ENCODE peak calls at places on chromosomes 6 and 20, in seven cellular contexts. P is spleen, K is ascending aorta, Y is tibial nerve, E is K562, J is psoas muscle, S is right atrium auricular region. T is an unnamed sample.

GRCh38 chr20:2380601-2381000 is at the start of gene TGM6:
- DNase-seq in K (no peak), Y (no peak), P (no peak), J (no peak), S (no peak), E (no peak), T (no peak)

GRCh38 chr6:131281471-131282270 is 146.4 kb downstream of the AKAP7 start:
- DNase-seq in P (peak; percentile 92), J (peak; percentile 51), E (no peak), S (no peak), K (peak; percentile 65), Y (peak; percentile 43), T (peak; percentile 42)

GRCh38 chr6:155349129-155349528 is 34.8 kb upstream of the TFB1M start:
- DNase-seq in K (no peak), Y (no peak), J (no peak), S (no peak), E (no peak), P (no peak), T (no peak)

GRCh38 chr6:140921366-140922226 is 1211.1 kb upstream of the GJE1 start:
- DNase-seq in E (peak; percentile 33), S (no peak), J (no peak), K (no peak), P (no peak), Y (no peak), T (no peak)

GRCh38 chr20:8646716-8647115 is 422.2 kb upstream of the PLCB4 start:
- DNase-seq in E (no peak), K (no peak), P (no peak), S (no peak), Y (no peak), J (no peak), T (no peak)

GRCh38 chr20:14929388-14929787 is 592.0 kb upstream of the FLRT3 start:
- DNase-seq in S (no peak), J (no peak), E (no peak), K (no peak), P (no peak), Y (no peak), T (no peak)

GRCh38 chr20:63590218-63591146 is 16.4 kb upstream of the HELZ2 start:
- DNase-seq in S (no peak), J (no peak), E (no peak), Y (no peak), K (no peak), P (no peak), T (peak; percentile 63)

GRCh38 chr6:41021832-41022231 is 17.2 kb downstream of the UNC5CL start:
- DNase-seq in S (no peak), P (no peak), E (peak; percentile 36), Y (no peak), K (no peak), J (no peak), T (no peak)

GRCh38 chr6:26155066-26155925 is 68.1 kb downstream of the HFE start:
- DNase-seq in S (no peak), P (no peak), Y (peak; percentile 71), K (no peak), J (peak; percentile 74), E (peak; percentile 53), T (no peak)

GRCh38 chr6:154696661-154697060 is 36.6 kb upstream of the SCAF8 start:
- DNase-seq in E (no peak), P (no peak), K (no peak), S (no peak), J (no peak), Y (no peak), T (no peak)

GRCh38 chr6:83838727-83839126 is 14.4 kb upstream of the RIPPLY2 start:
- DNase-seq in P (no peak), J (no peak), Y (no peak), E (no peak), S (no peak), K (no peak), T (no peak)

GRCh38 chr6:33437666-33438065 is 16.7 kb upstream of the ZBTB9 start:
- DNase-seq in E (no peak), P (no peak), S (no peak), Y (no peak), K (no peak), J (no peak), T (no peak)

GRCh38 chr6:45212976-45213375 is 115.2 kb upstream of the RUNX2 start:
- DNase-seq in E (no peak), P (no peak), J (no peak), K (no peak), Y (no peak), S (no peak), T (no peak)

GRCh38 chr6:46538800-46539199 is 47.6 kb upstream of the RCAN2 start:
- DNase-seq in E (no peak), K (no peak), J (no peak), P (no peak), S (no peak), Y (no peak), T (no peak)

GRCh38 chr6:143337201-143337949 is 113.1 kb downstream of the ADAT2 start:
- DNase-seq in S (no peak), Y (no peak), J (peak; percentile 51), K (no peak), E (peak; percentile 78), P (peak; percentile 80), T (peak; percentile 36)

GRCh38 chr6:42030585-42031506 is 19.5 kb upstream of the TAF8 start:
- DNase-seq in K (no peak), S (no peak), E (peak; percentile 92), P (peak; percentile 72), J (peak; percentile 64), Y (no peak), T (no peak)

GRCh38 chr20:18443841-18444240 is 23.0 kb downstream of the DZANK1 start:
- DNase-seq in J (no peak), K (no peak), S (no peak), Y (no peak), P (no peak), E (no peak), T (no peak)

GRCh38 chr20:50676888-50677287 is 14.5 kb downstream of the RIPOR3 start:
- DNase-seq in S (no peak), E (no peak), K (no peak), P (no peak), J (no peak), Y (no peak), T (no peak)

GRCh38 chr6:159691963-159692287 is 1.1 kb downstream of the SOD2 start:
- DNase-seq in S (no peak), J (no peak), P (peak; percentile 77), Y (no peak), K (no peak), E (peak; percentile 33), T (no peak)

GRCh38 chr6:159686697-159687096 is 6.3 kb downstream of the SOD2 start:
- DNase-seq in Y (no peak), P (no peak), J (no peak), E (no peak), S (no peak), K (no peak), T (no peak)

GRCh38 chr6:159691133-159691962 is 1.7 kb downstream of the SOD2 start:
- DNase-seq in K (no peak), Y (peak; percentile 87), E (peak; percentile 70), P (no peak), J (no peak), S (no peak), T (no peak)

GRCh38 chr6:159692303-159693127 is 526 bp downstream of the SOD2 start:
- DNase-seq in S (peak; percentile 66), J (peak; percentile 66), Y (peak; percentile 49), P (peak; percentile 93), E (peak; percentile 67), K (peak; percentile 80), T (peak; percentile 89)

GRCh38 chr6:159688977-159689376 is 4.1 kb downstream of the SOD2 start:
- DNase-seq in Y (no peak), S (no peak), J (no peak), P (no peak), K (no peak), E (no peak), T (peak; percentile 79)
- H3K27ac ChIP-seq in Y (peak overlapping the region; percentile 20), S (no peak overlapping the region), J (peak overlapping the region; percentile 97), P (no peak overlapping the region), K (no peak overlapping the region), E (no peak overlapping the region), T (peak overlapping the region; percentile 98)

DNA sequence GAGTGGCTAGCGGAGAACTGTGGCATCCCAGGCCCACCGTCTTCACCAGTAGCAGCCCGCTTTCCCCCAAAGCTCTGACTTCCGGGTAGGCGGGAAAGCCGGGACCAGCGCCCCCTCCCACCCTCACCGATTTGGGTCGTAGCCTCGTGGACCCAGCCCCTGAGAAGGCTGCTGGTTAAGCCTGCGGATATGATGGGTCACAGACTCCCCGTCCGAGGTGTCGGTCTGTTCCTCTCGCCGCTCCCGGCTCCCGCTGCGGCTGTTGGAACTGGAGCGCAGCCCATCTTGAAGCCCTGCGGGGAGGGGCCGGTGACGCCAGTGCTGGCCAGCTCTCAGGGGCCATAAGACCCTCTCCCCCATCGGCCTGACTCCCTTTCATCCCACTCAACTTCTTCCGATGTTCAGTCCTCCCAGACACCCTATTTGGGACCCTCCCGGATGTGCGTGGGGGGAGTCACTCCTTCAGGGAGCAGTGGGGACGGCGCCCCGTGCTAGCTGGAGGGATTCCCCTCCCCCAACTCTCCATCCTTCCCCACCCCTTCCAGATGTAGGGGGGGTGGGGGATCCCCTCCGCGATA is 772 bp downstream of the GNL1 start:
- DNase-seq in K (peak; percentile 80), J (peak; percentile 75), Y (peak; percentile 20), E (peak; percentile 67), S (peak; percentile 65), P (peak; percentile 88), T (peak; percentile 55)
- TF ChIP-seq CTCF in K (no peak), J (no peak), Y (no peak), E (no peak), S (no peak), P (no peak), T (no peak)

GRCh38 chr20:35714127-35714526 is 14.9 kb downstream of the ROMO1 start:
- DNase-seq in Y (no peak), K (no peak), E (no peak), S (no peak), P (no peak), J (no peak), T (no peak)

GRCh38 chr20:35711588-35712209 is 12.5 kb downstream of the ROMO1 start:
- DNase-seq in E (no peak), Y (no peak), K (no peak), S (no peak), P (no peak), J (no peak), T (no peak)

GRCh38 chr20:35716330-35716729 is 17.1 kb downstream of the ROMO1 start:
- DNase-seq in P (no peak), S (no peak), E (no peak), Y (no peak), J (no peak), K (no peak), T (no peak)

GRCh38 chr20:35718972-35719635 is 19.9 kb downstream of the ROMO1 start:
- DNase-seq in P (no peak), E (no peak), K (no peak), J (peak; percentile 66), S (no peak), Y (no peak), T (no peak)

DNA sequence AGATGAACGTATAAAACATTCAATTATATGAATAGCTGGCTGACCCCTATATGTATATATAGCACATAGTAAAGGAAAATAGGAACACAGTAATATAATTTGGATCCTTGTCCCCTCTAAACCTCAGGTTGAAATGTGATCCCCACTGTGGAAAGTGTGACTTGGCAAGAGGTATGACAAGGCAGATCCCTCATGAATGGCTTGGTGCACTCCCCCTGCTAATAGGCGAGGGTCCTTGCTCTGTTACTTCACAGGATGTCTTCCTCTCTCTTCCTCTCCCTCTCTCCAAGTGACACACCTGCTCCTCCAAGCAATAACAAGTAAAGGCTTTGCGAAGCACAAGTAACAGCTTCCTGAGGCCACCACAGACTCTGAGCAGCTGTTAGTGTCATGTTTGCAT is 16.4 kb downstream of the ROMO1 start:
- DNase-seq in S (no peak), K (no peak), J (no peak), Y (no peak), P (no peak), E (no peak), T (no peak)
- H3K36me3 ChIP-seq in S (peaks cover 100% of the 10 kb centered on the region), K (peaks cover 100% of the 10 kb centered on the region), J (peaks cover 7% of the 10 kb centered on the region), Y (peaks cover 35% of the 10 kb centered on the region), P (peaks cover 100% of the 10 kb centered on the region), E (peaks cover 99% of the 10 kb centered on the region), T (peaks cover 100% of the 10 kb centered on the region)

GRCh38 chr6:11210386-11211138 is 21.9 kb downstream of the NEDD9 start:
- DNase-seq in S (no peak), E (no peak), P (no peak), Y (no peak), J (no peak), K (no peak), T (no peak)
- H3K27ac ChIP-seq in S (peak overlapping the region; percentile 92), E (no peak overlapping the region), P (peak overlapping the region; percentile 78), Y (peak overlapping the region; percentile 90), J (peak overlapping the region; percentile 60), K (peak overlapping the region; percentile 94), T (peak overlapping the region; percentile 86)

T was measured in left lung.